ENCODE peak calls at places on chromosome 6, in nine cellular contexts. One of them, this sample, is unnamed.

GRCh38 chr6:52497652-52498408 is 77.7 kb downstream of the EFHC1 start:
- DNase-seq in CD8-positive, alpha-beta memory T cell: no peak
- DNase-seq in tibial nerve: peak; percentile 54
- DNase-seq in right cardiac atrium: peak; percentile 63
- DNase-seq in fibroblast of lung: peak; percentile 58
- DNase-seq in brain microvascular endothelial cell: no peak
- DNase-seq in Panc1: no peak
- DNase-seq in HepG2: no peak
- DNase-seq in left ventricle myocardium inferior: peak; percentile 46
- DNase-seq in this sample: no peak

GRCh38 chr6:153436346-153436745 is 305.3 kb upstream of the RGS17 start:
- DNase-seq in CD8-positive, alpha-beta memory T cell: no peak
- DNase-seq in Panc1: no peak
- DNase-seq in tibial nerve: no peak
- DNase-seq in HepG2: no peak
- DNase-seq in fibroblast of lung: no peak
- DNase-seq in brain microvascular endothelial cell: no peak
- DNase-seq in right cardiac atrium: no peak
- DNase-seq in left ventricle myocardium inferior: no peak
- DNase-seq in this sample: no peak

GRCh38 chr6:98835149-98836024 is 1.0 kb downstream of the POU3F2 start:
- DNase-seq in left ventricle myocardium inferior: no peak
- DNase-seq in fibroblast of lung: no peak
- DNase-seq in HepG2: no peak
- DNase-seq in CD8-positive, alpha-beta memory T cell: no peak
- DNase-seq in Panc1: no peak
- DNase-seq in right cardiac atrium: no peak
- DNase-seq in tibial nerve: no peak
- DNase-seq in brain microvascular endothelial cell: no peak
- DNase-seq in this sample: no peak

GRCh38 chr6:53975966-53976610 is 135.2 kb upstream of the MLIP start:
- DNase-seq in HepG2: no peak
- DNase-seq in left ventricle myocardium inferior: no peak
- DNase-seq in fibroblast of lung: peak; percentile 23
- DNase-seq in right cardiac atrium: no peak
- DNase-seq in CD8-positive, alpha-beta memory T cell: no peak
- DNase-seq in tibial nerve: no peak
- DNase-seq in Panc1: no peak
- DNase-seq in brain microvascular endothelial cell: no peak
- DNase-seq in this sample: no peak

GRCh38 chr6:35754452-35755321 is 17.9 kb downstream of the ARMC12 start:
- DNase-seq in left ventricle myocardium inferior: no peak
- DNase-seq in tibial nerve: no peak
- DNase-seq in brain microvascular endothelial cell: no peak
- DNase-seq in HepG2: no peak
- DNase-seq in CD8-positive, alpha-beta memory T cell: no peak
- DNase-seq in Panc1: no peak
- DNase-seq in fibroblast of lung: peak; percentile 56
- DNase-seq in right cardiac atrium: no peak
- DNase-seq in this sample: no peak

GRCh38 chr6:44002591-44003344 is 124.5 kb downstream of the MRPL14 start:
- DNase-seq in tibial nerve: no peak
- DNase-seq in HepG2: no peak
- DNase-seq in left ventricle myocardium inferior: peak; percentile 45
- DNase-seq in CD8-positive, alpha-beta memory T cell: peak; percentile 32
- DNase-seq in right cardiac atrium: peak; percentile 53
- DNase-seq in fibroblast of lung: peak; percentile 53
- DNase-seq in Panc1: no peak
- DNase-seq in brain microvascular endothelial cell: peak; percentile 32
- DNase-seq in this sample: peak; percentile 70

GRCh38 chr6:1215023-1215422 is 96.9 kb upstream of the FOXQ1 start:
- DNase-seq in right cardiac atrium: no peak
- DNase-seq in left ventricle myocardium inferior: no peak
- DNase-seq in fibroblast of lung: no peak
- DNase-seq in brain microvascular endothelial cell: no peak
- DNase-seq in Panc1: no peak
- DNase-seq in CD8-positive, alpha-beta memory T cell: no peak
- DNase-seq in tibial nerve: no peak
- DNase-seq in HepG2: no peak
- DNase-seq in this sample: no peak

GRCh38 chr6:133341607-133342158 is 100.5 kb downstream of the EYA4 start:
- DNase-seq in brain microvascular endothelial cell: peak; percentile 85
- DNase-seq in HepG2: peak; percentile 66
- DNase-seq in fibroblast of lung: peak; percentile 90
- DNase-seq in Panc1: no peak
- DNase-seq in tibial nerve: no peak
- DNase-seq in right cardiac atrium: no peak
- DNase-seq in CD8-positive, alpha-beta memory T cell: no peak
- DNase-seq in left ventricle myocardium inferior: no peak
- DNase-seq in this sample: no peak

GRCh38 chr6:40425192-40425919 is 161.8 kb downstream of the LRFN2 start:
- DNase-seq in left ventricle myocardium inferior: peak; percentile 40
- DNase-seq in Panc1: no peak
- DNase-seq in right cardiac atrium: peak; percentile 26
- DNase-seq in CD8-positive, alpha-beta memory T cell: no peak
- DNase-seq in HepG2: no peak
- DNase-seq in tibial nerve: no peak
- DNase-seq in brain microvascular endothelial cell: no peak
- DNase-seq in fibroblast of lung: no peak
- DNase-seq in this sample: no peak

GRCh38 chr6:43858161-43859153 is 88.4 kb downstream of the VEGFA start:
- DNase-seq in Panc1: no peak
- DNase-seq in fibroblast of lung: no peak
- DNase-seq in left ventricle myocardium inferior: no peak
- DNase-seq in tibial nerve: no peak
- DNase-seq in right cardiac atrium: no peak
- DNase-seq in HepG2: no peak
- DNase-seq in brain microvascular endothelial cell: no peak
- DNase-seq in CD8-positive, alpha-beta memory T cell: no peak
- DNase-seq in this sample: peak; percentile 47

GRCh38 chr6:96631248-96631647 is 68.3 kb downstream of the FHL5 start:
- DNase-seq in brain microvascular endothelial cell: peak; percentile 18
- DNase-seq in CD8-positive, alpha-beta memory T cell: no peak
- DNase-seq in tibial nerve: no peak
- DNase-seq in right cardiac atrium: no peak
- DNase-seq in Panc1: no peak
- DNase-seq in left ventricle myocardium inferior: no peak
- DNase-seq in fibroblast of lung: no peak
- DNase-seq in HepG2: no peak
- DNase-seq in this sample: no peak

GRCh38 chr6:116511424-116512131 is at the start of gene CALHM5:
- DNase-seq in tibial nerve: peak; percentile 70
- DNase-seq in CD8-positive, alpha-beta memory T cell: no peak
- DNase-seq in brain microvascular endothelial cell: peak; percentile 93
- DNase-seq in left ventricle myocardium inferior: peak; percentile 31
- DNase-seq in fibroblast of lung: peak; percentile 94
- DNase-seq in right cardiac atrium: peak; percentile 70
- DNase-seq in Panc1: peak; percentile 54
- DNase-seq in HepG2: no peak
- DNase-seq in this sample: peak; percentile 34

GRCh38 chr6:41022294-41022693 is 16.7 kb downstream of the UNC5CL start:
- DNase-seq in HepG2: no peak
- DNase-seq in Panc1: no peak
- DNase-seq in right cardiac atrium: no peak
- DNase-seq in CD8-positive, alpha-beta memory T cell: no peak
- DNase-seq in brain microvascular endothelial cell: peak; percentile 5
- DNase-seq in tibial nerve: no peak
- DNase-seq in fibroblast of lung: peak; percentile 9
- DNase-seq in left ventricle myocardium inferior: no peak
- DNase-seq in this sample: no peak

GRCh38 chr6:150925655-150925928 is 60.1 kb downstream of the MTHFD1L start:
- DNase-seq in brain microvascular endothelial cell: no peak
- DNase-seq in left ventricle myocardium inferior: no peak
- DNase-seq in tibial nerve: no peak
- DNase-seq in CD8-positive, alpha-beta memory T cell: no peak
- DNase-seq in right cardiac atrium: no peak
- DNase-seq in Panc1: no peak
- DNase-seq in HepG2: no peak
- DNase-seq in fibroblast of lung: no peak
- DNase-seq in this sample: no peak

GRCh38 chr6:46563924-46564323 is 72.7 kb upstream of the RCAN2 start:
- DNase-seq in Panc1: no peak
- DNase-seq in fibroblast of lung: no peak
- DNase-seq in CD8-positive, alpha-beta memory T cell: no peak
- DNase-seq in tibial nerve: no peak
- DNase-seq in right cardiac atrium: no peak
- DNase-seq in brain microvascular endothelial cell: no peak
- DNase-seq in left ventricle myocardium inferior: no peak
- DNase-seq in HepG2: no peak
- DNase-seq in this sample: no peak

GRCh38 chr6:46565531-46565930 is 74.3 kb upstream of the RCAN2 start:
- DNase-seq in left ventricle myocardium inferior: no peak
- DNase-seq in fibroblast of lung: no peak
- DNase-seq in tibial nerve: no peak
- DNase-seq in brain microvascular endothelial cell: no peak
- DNase-seq in CD8-positive, alpha-beta memory T cell: no peak
- DNase-seq in right cardiac atrium: no peak
- DNase-seq in Panc1: no peak
- DNase-seq in HepG2: no peak
- DNase-seq in this sample: no peak
- H3K27ac ChIP-seq in left ventricle myocardium inferior: no peak overlapping the region
- H3K27ac ChIP-seq in fibroblast of lung: no peak overlapping the region
- H3K27ac ChIP-seq in tibial nerve: no peak overlapping the region
- H3K27ac ChIP-seq in brain microvascular endothelial cell: no peak overlapping the region
- H3K27ac ChIP-seq in CD8-positive, alpha-beta memory T cell: no peak overlapping the region
- H3K27ac ChIP-seq in right cardiac atrium: no peak overlapping the region
- H3K27ac ChIP-seq in Panc1: no peak overlapping the region
- H3K27ac ChIP-seq in HepG2: no peak overlapping the region
- H3K27ac ChIP-seq in this sample: no peak overlapping the region

DNA sequence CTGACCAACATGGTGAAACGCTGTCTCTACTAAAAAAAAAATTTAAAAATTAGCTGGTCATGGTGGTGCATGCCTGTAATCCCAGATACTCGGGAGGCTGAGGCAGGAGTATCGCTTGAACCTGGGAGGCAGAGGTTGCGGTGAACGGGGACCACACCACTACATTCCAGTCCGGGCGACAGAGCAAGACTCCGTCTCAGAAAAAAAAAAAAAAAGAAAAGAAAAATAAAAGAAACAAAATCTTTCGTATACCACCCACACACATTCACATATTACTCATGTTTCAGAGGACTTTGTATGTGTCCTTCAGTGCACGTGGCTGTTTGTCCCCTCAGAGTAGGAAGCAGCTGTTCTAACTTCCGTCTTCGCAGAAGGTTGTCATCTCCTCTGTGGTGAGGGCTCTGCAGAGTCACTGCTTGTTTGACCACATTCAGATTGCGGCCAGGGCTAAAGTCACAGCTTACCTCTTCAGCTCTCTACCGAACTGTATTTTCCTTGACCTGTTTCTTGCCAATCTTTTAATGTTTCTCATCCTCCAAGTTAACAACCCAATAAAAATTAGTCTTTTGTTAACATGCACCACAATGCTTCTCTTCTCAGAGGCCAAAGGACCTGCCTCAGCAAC is 36.6 kb upstream of the HIVEP1 start:
- DNase-seq in right cardiac atrium: no peak
- DNase-seq in tibial nerve: peak; percentile 33
- DNase-seq in Panc1: no peak
- DNase-seq in brain microvascular endothelial cell: no peak
- DNase-seq in fibroblast of lung: no peak
- DNase-seq in left ventricle myocardium inferior: no peak
- DNase-seq in CD8-positive, alpha-beta memory T cell: no peak
- DNase-seq in HepG2: no peak
- DNase-seq in this sample: no peak
- H3K27ac ChIP-seq in right cardiac atrium: no peak overlapping the region
- H3K27ac ChIP-seq in tibial nerve: no peak overlapping the region
- H3K27ac ChIP-seq in Panc1: no peak overlapping the region
- H3K27ac ChIP-seq in brain microvascular endothelial cell: no peak overlapping the region
- H3K27ac ChIP-seq in fibroblast of lung: no peak overlapping the region
- H3K27ac ChIP-seq in left ventricle myocardium inferior: no peak overlapping the region
- H3K27ac ChIP-seq in CD8-positive, alpha-beta memory T cell: no peak overlapping the region
- H3K27ac ChIP-seq in HepG2: no peak overlapping the region
- H3K27ac ChIP-seq in this sample: no peak overlapping the region

DNA sequence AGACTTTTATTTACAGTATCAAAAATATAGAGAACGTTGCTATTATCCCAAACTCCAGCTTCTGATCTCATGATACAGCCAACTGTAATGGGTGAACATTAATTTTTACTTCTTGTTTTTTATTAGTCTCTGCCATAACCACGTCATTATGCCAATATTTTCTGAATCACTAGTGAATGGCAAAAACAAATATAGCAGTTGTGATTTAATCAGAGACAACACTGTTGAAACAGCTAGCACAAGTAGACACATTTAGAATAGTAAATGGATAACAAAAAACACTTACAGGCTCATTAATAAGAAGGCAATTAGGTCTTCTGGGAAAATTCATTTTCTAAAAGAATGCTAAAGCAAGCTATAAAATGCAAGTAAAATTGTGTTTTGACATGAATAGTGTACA is 8.1 kb downstream of the PTPRK start:
- DNase-seq in right cardiac atrium: no peak
- DNase-seq in left ventricle myocardium inferior: no peak
- DNase-seq in Panc1: no peak
- DNase-seq in tibial nerve: no peak
- DNase-seq in CD8-positive, alpha-beta memory T cell: no peak
- DNase-seq in fibroblast of lung: no peak
- DNase-seq in brain microvascular endothelial cell: no peak
- DNase-seq in HepG2: no peak
- DNase-seq in this sample: no peak
- H3K27ac ChIP-seq in right cardiac atrium: no peak overlapping the region
- H3K27ac ChIP-seq in left ventricle myocardium inferior: no peak overlapping the region
- H3K27ac ChIP-seq in Panc1: peak overlapping the region; percentile 88
- H3K27ac ChIP-seq in tibial nerve: no peak overlapping the region
- H3K27ac ChIP-seq in CD8-positive, alpha-beta memory T cell: no peak overlapping the region
- H3K27ac ChIP-seq in fibroblast of lung: no peak overlapping the region
- H3K27ac ChIP-seq in brain microvascular endothelial cell: no peak overlapping the region
- H3K27ac ChIP-seq in HepG2: no peak overlapping the region
- H3K27ac ChIP-seq in this sample: no peak overlapping the region

GRCh38 chr6:118875672-118876071 is 18.3 kb upstream of the ASF1A start:
- DNase-seq in HepG2: no peak
- DNase-seq in left ventricle myocardium inferior: no peak
- DNase-seq in CD8-positive, alpha-beta memory T cell: no peak
- DNase-seq in brain microvascular endothelial cell: no peak
- DNase-seq in tibial nerve: no peak
- DNase-seq in Panc1: no peak
- DNase-seq in right cardiac atrium: no peak
- DNase-seq in fibroblast of lung: no peak
- DNase-seq in this sample: no peak

GRCh38 chr6:118871331-118871730 is 22.6 kb upstream of the ASF1A start:
- DNase-seq in CD8-positive, alpha-beta memory T cell: no peak
- DNase-seq in Panc1: no peak
- DNase-seq in right cardiac atrium: no peak
- DNase-seq in tibial nerve: no peak
- DNase-seq in HepG2: no peak
- DNase-seq in fibroblast of lung: no peak
- DNase-seq in left ventricle myocardium inferior: no peak
- DNase-seq in brain microvascular endothelial cell: no peak
- DNase-seq in this sample: no peak

GRCh38 chr6:118872726-118873125 is 21.2 kb upstream of the ASF1A start:
- DNase-seq in right cardiac atrium: no peak
- DNase-seq in brain microvascular endothelial cell: no peak
- DNase-seq in fibroblast of lung: no peak
- DNase-seq in HepG2: no peak
- DNase-seq in CD8-positive, alpha-beta memory T cell: no peak
- DNase-seq in tibial nerve: no peak
- DNase-seq in left ventricle myocardium inferior: no peak
- DNase-seq in Panc1: no peak
- DNase-seq in this sample: no peak

GRCh38 chr6:118872318-118872717 is 21.6 kb upstream of the ASF1A start:
- DNase-seq in CD8-positive, alpha-beta memory T cell: no peak
- DNase-seq in tibial nerve: no peak
- DNase-seq in fibroblast of lung: no peak
- DNase-seq in Panc1: no peak
- DNase-seq in brain microvascular endothelial cell: no peak
- DNase-seq in left ventricle myocardium inferior: no peak
- DNase-seq in HepG2: no peak
- DNase-seq in right cardiac atrium: no peak
- DNase-seq in this sample: no peak

GRCh38 chr6:118873239-118873638 is 20.7 kb upstream of the ASF1A start:
- DNase-seq in HepG2: no peak
- DNase-seq in fibroblast of lung: no peak
- DNase-seq in tibial nerve: no peak
- DNase-seq in right cardiac atrium: no peak
- DNase-seq in left ventricle myocardium inferior: no peak
- DNase-seq in brain microvascular endothelial cell: no peak
- DNase-seq in Panc1: no peak
- DNase-seq in CD8-positive, alpha-beta memory T cell: no peak
- DNase-seq in this sample: no peak
- H3K27ac ChIP-seq in HepG2: no peak overlapping the region
- H3K27ac ChIP-seq in fibroblast of lung: no peak overlapping the region
- H3K27ac ChIP-seq in tibial nerve: no peak overlapping the region
- H3K27ac ChIP-seq in right cardiac atrium: no peak overlapping the region
- H3K27ac ChIP-seq in left ventricle myocardium inferior: no peak overlapping the region
- H3K27ac ChIP-seq in brain microvascular endothelial cell: no peak overlapping the region
- H3K27ac ChIP-seq in Panc1: no peak overlapping the region
- H3K27ac ChIP-seq in CD8-positive, alpha-beta memory T cell: no peak overlapping the region
- H3K27ac ChIP-seq in this sample: no peak overlapping the region